ENCODE peak calls at places on chromosomes 16 and 17, in nine cellular contexts. U is HCT116; N is heart left ventricle; R is spleen; F is psoas muscle; J is CD8-positive, alpha-beta T cell; B is A549; Q is colonic mucosa; P is PC-3. T is an unnamed sample.

GRCh38 chr17:9074106-9074505 is 52.8 kb downstream of the NTN1 start:
- DNase-seq in Q (no peak), B (no peak), R (no peak), U (peak; percentile 4), N (no peak), F (peak; percentile 49), J (no peak), P (no peak), T (no peak)

GRCh38 chr16:81453091-81453728 is 8.6 kb downstream of the CMIP start:
- DNase-seq in F (peak; percentile 10), R (no peak), Q (no peak), B (no peak), J (no peak), U (no peak), N (no peak), P (no peak), T (no peak)

GRCh38 chr17:17784599-17785264 is 52.1 kb downstream of the SREBF1 start:
- DNase-seq in P (peak; percentile 36), R (no peak), F (peak; percentile 27), U (no peak), N (no peak), B (peak; percentile 69), Q (no peak), J (no peak), T (no peak)

GRCh38 chr17:17698371-17698770 is 17.1 kb downstream of the RAI1 start:
- DNase-seq in U (no peak), Q (no peak), B (no peak), N (no peak), R (no peak), J (no peak), F (no peak), P (no peak), T (no peak)

GRCh38 chr17:82021728-82022309 is 859 bp downstream of the CENPX start:
- DNase-seq in F (no peak), J (no peak), R (no peak), N (no peak), Q (peak; percentile 66), U (no peak), B (no peak), P (no peak), T (no peak)

GRCh38 chr17:82380860-82381702 is 9.5 kb downstream of the UTS2R start:
- DNase-seq in F (no peak), J (no peak), Q (no peak), P (peak; percentile 27), R (no peak), N (no peak), U (no peak), B (no peak), T (no peak)

GRCh38 chr17:57767561-57767960 is 22.5 kb upstream of the CCDC182 start:
- DNase-seq in J (no peak), B (no peak), F (no peak), Q (no peak), R (no peak), U (no peak), N (no peak), P (no peak), T (no peak)

GRCh38 chr16:23948949-23949392 is 113.2 kb downstream of the PRKCB start:
- DNase-seq in J (peak; percentile 62), F (no peak), P (no peak), R (no peak), Q (no peak), B (no peak), N (no peak), U (no peak), T (no peak)

GRCh38 chr16:70652322-70652721 is 6.0 kb downstream of the IL34 start:
- DNase-seq in Q (no peak), B (no peak), F (no peak), P (no peak), U (no peak), R (no peak), N (no peak), J (no peak), T (no peak)

GRCh38 chr16:1152651-1153259 is at the start of gene CACNA1H:
- DNase-seq in J (peak; percentile 32), P (no peak), U (no peak), N (no peak), B (peak; percentile 58), R (no peak), F (no peak), Q (no peak), T (peak; percentile 46)

GRCh38 chr17:77214743-77215142 is 74.0 kb downstream of the SEC14L1 start:
- DNase-seq in N (peak; percentile 57), B (peak; percentile 73), Q (peak; percentile 51), U (peak; percentile 56), F (no peak), P (peak; percentile 67), J (no peak), R (no peak), T (no peak)

GRCh38 chr16:67034478-67034877 is 5.5 kb downstream of the CBFB start:
- DNase-seq in R (no peak), U (no peak), N (no peak), P (no peak), F (no peak), B (no peak), Q (no peak), J (no peak), T (no peak)

GRCh38 chr16:35795361-35796029 is 2336.1 kb downstream of the TP53TG3F start:
- DNase-seq in R (no peak), B (no peak), U (no peak), Q (no peak), P (no peak), N (no peak), J (no peak), F (no peak), T (no peak)

GRCh38 chr16:85573696-85574641 is 39.2 kb upstream of the GSE1 start:
- DNase-seq in R (no peak), N (peak; percentile 88), U (no peak), F (peak; percentile 63), B (no peak), P (no peak), J (no peak), Q (no peak), T (peak; percentile 56)

GRCh38 chr17:2724783-2725164 is 13.2 kb upstream of the CLUH start:
- DNase-seq in R (no peak), F (peak; percentile 42), B (peak; percentile 77), Q (peak; percentile 54), J (no peak), P (peak; percentile 22), U (no peak), N (no peak), T (peak; percentile 36)

GRCh38 chr17:63435681-63436522 is 10.2 kb downstream of the CYB561 start:
- DNase-seq in B (peak; percentile 48), J (no peak), U (no peak), N (no peak), Q (peak; percentile 58), F (no peak), P (peak; percentile 60), R (no peak), T (no peak)
- H3K27ac ChIP-seq in B (peak overlapping the region; percentile 85), J (no peak overlapping the region), U (peak overlapping the region; percentile 70), N (peak overlapping the region; percentile 66), Q (peak overlapping the region; percentile 33), F (no peak overlapping the region), P (peak overlapping the region; percentile 97), R (peak overlapping the region; percentile 47), T (peak overlapping the region; percentile 67)

GRCh38 chr17:53148058-53148457 is 674.7 kb upstream of the KIF2B start:
- DNase-seq in F (no peak), N (no peak), U (no peak), B (no peak), P (no peak), Q (no peak), R (no peak), J (no peak), T (no peak)

DNA sequence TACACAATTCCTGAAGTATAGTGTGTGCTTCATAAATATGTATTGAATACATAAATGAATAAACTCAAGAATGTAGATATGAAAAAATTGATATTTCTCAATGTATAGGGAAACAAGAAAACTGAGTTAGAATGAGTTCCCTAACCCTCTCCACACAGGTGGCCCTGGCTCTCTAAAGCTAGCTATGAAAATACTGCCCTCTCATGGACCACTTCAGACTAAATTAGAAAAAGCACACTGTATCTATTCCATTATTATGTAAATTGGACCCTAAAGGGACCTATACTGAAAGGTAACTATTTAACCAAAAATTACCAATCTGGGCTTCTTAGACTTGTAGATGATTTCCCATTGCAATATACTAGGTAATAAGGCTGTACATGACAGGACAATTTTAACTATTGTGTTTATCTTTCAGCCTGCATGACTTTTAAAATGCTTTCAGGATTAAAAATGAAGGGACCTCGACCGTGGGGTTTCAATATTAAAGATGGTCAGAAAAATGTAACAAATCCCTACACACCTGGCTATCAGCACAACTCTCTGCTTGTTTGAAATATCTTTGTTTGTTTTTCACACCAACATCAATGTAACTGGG is 672.5 kb upstream of the KIF2B start:
- DNase-seq in U (no peak), R (no peak), F (no peak), Q (no peak), B (no peak), N (no peak), J (no peak), P (peak; percentile 19), T (no peak)
- TF ChIP-seq CTCF in U (no peak), R (no peak), F (peak; percentile 53), Q (no peak), B (peak; percentile 21), N (peak; percentile 25), J (no peak), P (peak; percentile 44), T (no peak)

DNA sequence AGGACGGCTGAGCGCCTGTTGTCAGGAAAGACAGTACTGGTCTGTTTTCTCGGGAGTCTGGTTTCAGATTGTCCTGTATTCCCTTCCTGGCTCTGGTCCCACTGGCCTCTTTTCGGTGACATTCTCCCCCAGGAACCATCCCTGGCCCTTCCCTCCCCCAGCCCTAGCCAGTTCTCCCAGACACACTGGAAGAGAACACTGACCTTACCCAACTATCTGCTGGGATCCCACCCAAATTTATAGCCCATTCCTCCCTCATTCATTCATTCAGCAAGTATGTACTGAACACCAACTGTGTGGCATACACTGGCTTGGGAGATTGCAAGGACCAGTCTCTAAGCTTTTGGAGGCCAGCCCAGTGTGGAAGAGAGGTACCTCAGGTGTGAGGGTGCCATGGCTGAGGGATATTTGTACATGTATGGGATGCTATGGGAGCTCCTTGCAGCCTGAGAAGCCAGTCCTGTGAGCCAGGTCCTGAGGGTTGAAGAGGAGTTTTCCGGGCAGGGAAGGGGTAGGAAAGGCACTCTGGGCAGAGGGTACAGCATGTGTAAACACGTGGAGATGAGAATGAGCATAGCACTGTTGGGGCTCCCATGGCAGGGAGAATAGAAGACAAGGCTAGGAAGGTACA is 5.2 kb downstream of the RND2 start:
- DNase-seq in B (no peak), R (no peak), U (no peak), P (no peak), N (no peak), J (no peak), Q (no peak), F (no peak), T (no peak)
- H3K27ac ChIP-seq in B (peak overlapping the region; percentile 7), R (peak overlapping the region; percentile 54), U (no peak overlapping the region), P (no peak overlapping the region), N (no peak overlapping the region), J (no peak overlapping the region), Q (no peak overlapping the region), F (peak overlapping the region; percentile 53), T (peak overlapping the region; percentile 18)

DNA sequence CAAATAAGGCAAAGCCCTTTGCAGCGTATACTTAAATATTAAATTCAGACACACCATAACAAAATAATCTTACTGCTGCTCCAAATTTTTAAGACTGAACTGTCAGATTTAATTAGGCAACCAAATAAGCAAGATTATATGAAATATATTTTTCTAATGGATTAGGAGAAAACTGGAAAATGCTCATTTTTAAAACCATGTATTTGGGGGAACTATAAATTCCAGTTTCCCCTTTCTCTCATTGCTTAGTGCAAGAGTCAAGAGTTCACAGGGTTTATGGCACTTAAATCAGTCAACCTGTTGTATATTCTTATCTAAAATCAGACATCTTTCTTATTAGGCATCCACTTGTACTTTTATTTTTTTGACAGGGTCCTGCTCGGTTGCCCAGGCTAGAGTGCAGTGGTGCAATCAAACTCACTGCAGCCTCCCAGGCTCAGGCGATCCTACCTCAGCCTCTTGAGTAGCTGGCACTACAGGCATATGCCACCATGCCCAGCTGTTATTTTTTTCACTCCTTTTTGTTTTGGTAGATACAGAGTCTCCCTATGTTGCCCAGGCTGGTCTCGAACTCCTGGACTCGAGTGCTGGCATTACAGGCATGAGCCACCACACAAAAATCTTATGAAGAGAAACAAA is 2.1 kb upstream of the KANSL1 start:
- DNase-seq in J (no peak), Q (no peak), P (no peak), R (no peak), F (no peak), B (no peak), N (no peak), U (no peak), T (no peak)
- TF ChIP-seq CTCF in J (no peak), Q (no peak), P (no peak), R (no peak), F (no peak), B (no peak), N (no peak), U (no peak), T (no peak)

T was measured in adrenal gland.